ENCODE peak calls at places on chromosomes 6 and 20, in seven cellular contexts. K is neural progenitor cell; N is lung; A is lower lobe of right lung; U is tibial nerve; R is GM23338; J is CD8-positive, alpha-beta T cell. H is an unnamed sample.
A peak's percentile ranks its signal among the peaks of the same experiment; 100 is the strongest.

GRCh38 chr6:147033267-147033666 is 170.9 kb upstream of the STXBP5 start:
- DNase-seq in K (peak; percentile 40), N (no peak), A (no peak), U (no peak), R (peak; percentile 82), J (no peak), H (no peak)

GRCh38 chr6:113855500-113856010 is 1.6 kb upstream of the MARCKS start:
- DNase-seq in K (peak; percentile 67), N (no peak), A (peak; percentile 51), U (peak; percentile 20), R (peak; percentile 58), J (no peak), H (peak; percentile 59)

GRCh38 chr6:7201732-7202541 is 94.2 kb downstream of the RREB1 start:
- DNase-seq in K (no peak), N (peak; percentile 73), A (peak; percentile 90), U (peak; percentile 41), R (no peak), J (no peak), H (no peak)

GRCh38 chr6:105424177-105424783 is 21.4 kb upstream of the PREP start:
- DNase-seq in K (peak; percentile 65), N (no peak), A (no peak), U (peak; percentile 58), R (peak; percentile 86), J (peak; percentile 50), H (peak; percentile 57)

GRCh38 chr6:14379568-14379967 is 262.0 kb downstream of the CD83 start:
- DNase-seq in K (no peak), N (no peak), A (no peak), U (no peak), R (peak; percentile 79), J (no peak), H (no peak)

GRCh38 chr6:13063300-13063918 is 264.9 kb downstream of the TBC1D7 start:
- DNase-seq in K (no peak), N (no peak), A (no peak), U (no peak), R (no peak), J (no peak), H (no peak)

GRCh38 chr6:16333580-16333979 is 95.2 kb downstream of the GMPR start:
- DNase-seq in K (no peak), N (no peak), A (no peak), U (no peak), R (no peak), J (no peak), H (no peak)

GRCh38 chr6:155224031-155224451 is 39.8 kb upstream of the CLDN20 start:
- DNase-seq in K (no peak), N (no peak), A (no peak), U (no peak), R (no peak), J (peak; percentile 6), H (no peak)

GRCh38 chr20:25308671-25309394 is 60.9 kb downstream of the PYGB start:
- DNase-seq in K (no peak), N (no peak), A (peak; percentile 49), U (no peak), R (no peak), J (no peak), H (no peak)

GRCh38 chr6:10597499-10598001 is 76.4 kb downstream of the GCNT2 start:
- DNase-seq in K (no peak), N (no peak), A (no peak), U (no peak), R (no peak), J (no peak), H (no peak)

GRCh38 chr6:138289739-138290138 is 71.4 kb upstream of the PBOV1 start:
- DNase-seq in K (peak; percentile 35), N (no peak), A (no peak), U (no peak), R (peak; percentile 60), J (no peak), H (peak; percentile 72)

GRCh38 chr6:148257810-148258209 is 84.8 kb upstream of the SASH1 start:
- DNase-seq in K (no peak), N (no peak), A (no peak), U (no peak), R (no peak), J (no peak), H (no peak)

GRCh38 chr6:127206531-127207065 is 60.1 kb upstream of the RNF146 start:
- DNase-seq in K (no peak), N (no peak), A (no peak), U (no peak), R (no peak), J (no peak), H (no peak)

GRCh38 chr20:60117040-60117439 is 158.8 kb downstream of the CDH26 start:
- DNase-seq in K (no peak), N (no peak), A (no peak), U (no peak), R (no peak), J (no peak), H (no peak)

GRCh38 chr6:143742070-143742954 is 64.5 kb downstream of the PHACTR2 start:
- DNase-seq in K (no peak), N (no peak), A (no peak), U (no peak), R (no peak), J (no peak), H (no peak)

GRCh38 chr6:126038234-126038633 is 51.9 kb downstream of the TRMT11 start:
- DNase-seq in K (no peak), N (no peak), A (no peak), U (no peak), R (no peak), J (no peak), H (no peak)

GRCh38 chr6:41498968-41499599 is 47.1 kb upstream of the FOXP4 start:
- DNase-seq in K (no peak), N (no peak), A (no peak), U (no peak), R (no peak), J (no peak), H (no peak)

GRCh38 chr6:41497573-41497972 is 48.6 kb upstream of the FOXP4 start:
- DNase-seq in K (no peak), N (no peak), A (no peak), U (no peak), R (no peak), J (no peak), H (no peak)

GRCh38 chr6:41497994-41498393 is 48.2 kb upstream of the FOXP4 start:
- DNase-seq in K (no peak), N (no peak), A (no peak), U (no peak), R (no peak), J (no peak), H (no peak)

GRCh38 chr6:41492261-41492891 is 53.8 kb upstream of the FOXP4 start:
- DNase-seq in K (no peak), N (no peak), A (no peak), U (no peak), R (peak; percentile 47), J (no peak), H (peak; percentile 99)

GRCh38 chr6:41494212-41495115 is 51.7 kb upstream of the FOXP4 start:
- DNase-seq in K (peak; percentile 88), N (no peak), A (no peak), U (no peak), R (peak; percentile 31), J (no peak), H (peak; percentile 85)
- H3K27me3 ChIP-seq in K (peaks cover 92% of the 10 kb centered on the region), N (no peaks in the 10 kb centered on the region), A (peaks cover 10% of the 10 kb centered on the region), U (no peaks in the 10 kb centered on the region), R (peaks cover 89% of the 10 kb centered on the region), J (peaks cover 4% of the 10 kb centered on the region), H (no peaks in the 10 kb centered on the region)

GRCh38 chr6:112603726-112604125 is 256.6 kb downstream of the RFPL4B start:
- DNase-seq in K (no peak), N (no peak), A (no peak), U (no peak), R (no peak), J (no peak), H (no peak)
- H3K4me3 ChIP-seq in K (no peak overlapping the region), N (no peak overlapping the region), A (no peak overlapping the region), U (no peak overlapping the region), R (no peak overlapping the region), J (no peak overlapping the region), H (no peak overlapping the region)

GRCh38 chr6:75117701-75118100 is 88.2 kb downstream of the COL12A1 start:
- DNase-seq in K (no peak), N (no peak), A (no peak), U (no peak), R (no peak), J (no peak), H (no peak)
- H3K27ac ChIP-seq in K (no peak overlapping the region), N (no peak overlapping the region), A (no peak overlapping the region), U (no peak overlapping the region), R (no peak overlapping the region), J (no peak overlapping the region), H (no peak overlapping the region)

GRCh38 chr6:41399424-41399823 is 64.0 kb downstream of the NCR2 start:
- DNase-seq in K (no peak), N (no peak), A (no peak), U (no peak), R (no peak), J (no peak), H (no peak)
- H3K27me3 ChIP-seq in K (peaks cover 100% of the 10 kb centered on the region), N (peaks cover 9% of the 10 kb centered on the region), A (peaks cover 22% of the 10 kb centered on the region), U (no peaks in the 10 kb centered on the region), R (peaks cover 78% of the 10 kb centered on the region), J (no peaks in the 10 kb centered on the region), H (no peaks in the 10 kb centered on the region)

GRCh38 chr6:46014054-46014453 is 1.6 kb downstream of the CLIC5 start:
- DNase-seq in K (no peak), N (no peak), A (no peak), U (no peak), R (no peak), J (no peak), H (no peak)

GRCh38 chr6:46010270-46010669 is 5.4 kb downstream of the CLIC5 start:
- DNase-seq in K (no peak), N (no peak), A (no peak), U (no peak), R (no peak), J (no peak), H (no peak)

GRCh38 chr6:46013639-46014038 is 2.0 kb downstream of the CLIC5 start:
- DNase-seq in K (peak; percentile 7), N (no peak), A (no peak), U (no peak), R (peak; percentile 54), J (no peak), H (no peak)

GRCh38 chr6:46010771-46011170 is 4.9 kb downstream of the CLIC5 start:
- DNase-seq in K (no peak), N (no peak), A (no peak), U (no peak), R (no peak), J (no peak), H (no peak)

GRCh38 chr6:46011241-46012085 is 4.2 kb downstream of the CLIC5 start:
- DNase-seq in K (no peak), N (no peak), A (no peak), U (no peak), R (no peak), J (peak; percentile 52), H (no peak)
- H3K4me3 ChIP-seq in K (no peak overlapping the region), N (no peak overlapping the region), A (peak overlapping the region; percentile 9), U (no peak overlapping the region), R (no peak overlapping the region), J (peak overlapping the region; percentile 33), H (no peak overlapping the region)

GRCh38 chr6:43146228-43146627 is 24.8 kb upstream of the SRF start:
- DNase-seq in K (no peak), N (no peak), A (no peak), U (no peak), R (no peak), J (no peak), H (no peak)
- H3K27ac ChIP-seq in K (no peak overlapping the region), N (no peak overlapping the region), A (no peak overlapping the region), U (no peak overlapping the region), R (no peak overlapping the region), J (no peak overlapping the region), H (no peak overlapping the region)

GRCh38 chr6:21381336-21381963 is 212.1 kb upstream of the SOX4 start:
- DNase-seq in K (no peak), N (peak; percentile 43), A (no peak), U (no peak), R (no peak), J (no peak), H (no peak)
- H3K27me3 ChIP-seq in K (no peaks in the 10 kb centered on the region), N (no peaks in the 10 kb centered on the region), A (no peaks in the 10 kb centered on the region), U (no peaks in the 10 kb centered on the region), R (no peaks in the 10 kb centered on the region), J (no peaks in the 10 kb centered on the region), H (no peaks in the 10 kb centered on the region)